ENCODE peak calls at places on chromosome 6, in four cellular contexts. One of them, this sample, is unnamed.

GRCh38 chr6:3325210-3325609 is 66.5 kb downstream of the PSMG4 start:
- DNase-seq in BE2C: no peak
- DNase-seq in CD8-positive, alpha-beta T cell: no peak
- DNase-seq in pancreas: no peak
- DNase-seq in this sample: peak; percentile 59

GRCh38 chr6:157293780-157294179 is 29.5 kb downstream of the TMEM242 start:
- DNase-seq in BE2C: no peak
- DNase-seq in CD8-positive, alpha-beta T cell: no peak
- DNase-seq in pancreas: no peak
- DNase-seq in this sample: no peak

GRCh38 chr6:36126553-36127458 is 3.5 kb upstream of the MAPK13 start:
- DNase-seq in BE2C: no peak
- DNase-seq in CD8-positive, alpha-beta T cell: no peak
- DNase-seq in pancreas: no peak
- DNase-seq in this sample: peak; percentile 23

GRCh38 chr6:90859612-90860011 is 272.7 kb upstream of the MAP3K7 start:
- DNase-seq in BE2C: peak; percentile 23
- DNase-seq in CD8-positive, alpha-beta T cell: no peak
- DNase-seq in pancreas: no peak
- DNase-seq in this sample: no peak

GRCh38 chr6:169890901-169891300 is 139.5 kb downstream of the ERMARD start:
- DNase-seq in BE2C: no peak
- DNase-seq in CD8-positive, alpha-beta T cell: no peak
- DNase-seq in pancreas: no peak
- DNase-seq in this sample: no peak

GRCh38 chr6:169396554-169397163 is 143.0 kb upstream of the THBS2 start:
- DNase-seq in BE2C: no peak
- DNase-seq in CD8-positive, alpha-beta T cell: no peak
- DNase-seq in pancreas: no peak
- DNase-seq in this sample: no peak

GRCh38 chr6:139114741-139115140 is 20.1 kb upstream of the HECA start:
- DNase-seq in BE2C: no peak
- DNase-seq in CD8-positive, alpha-beta T cell: no peak
- DNase-seq in pancreas: no peak
- DNase-seq in this sample: no peak

GRCh38 chr6:33894438-33894837 is 90.6 kb upstream of the MLN start:
- DNase-seq in BE2C: no peak
- DNase-seq in CD8-positive, alpha-beta T cell: no peak
- DNase-seq in pancreas: no peak
- DNase-seq in this sample: no peak

GRCh38 chr6:95515975-95516374 is 61.4 kb upstream of the MANEA start:
- DNase-seq in BE2C: no peak
- DNase-seq in CD8-positive, alpha-beta T cell: no peak
- DNase-seq in pancreas: no peak
- DNase-seq in this sample: no peak

GRCh38 chr6:150705392-150705791 is 105.7 kb downstream of the PLEKHG1 start:
- DNase-seq in BE2C: no peak
- DNase-seq in CD8-positive, alpha-beta T cell: no peak
- DNase-seq in pancreas: no peak
- DNase-seq in this sample: no peak

GRCh38 chr6:33154349-33154748 is 37.9 kb downstream of the COL11A2 start:
- DNase-seq in BE2C: no peak
- DNase-seq in CD8-positive, alpha-beta T cell: no peak
- DNase-seq in pancreas: no peak
- DNase-seq in this sample: no peak

GRCh38 chr6:111258615-111259088 is 171.3 kb downstream of the SLC16A10 start:
- DNase-seq in BE2C: no peak
- DNase-seq in CD8-positive, alpha-beta T cell: no peak
- DNase-seq in pancreas: no peak
- DNase-seq in this sample: no peak

GRCh38 chr6:111259089-111259831 is 172.0 kb downstream of the SLC16A10 start:
- DNase-seq in BE2C: peak; percentile 98
- DNase-seq in CD8-positive, alpha-beta T cell: peak; percentile 98
- DNase-seq in pancreas: peak; percentile 99
- DNase-seq in this sample: peak; percentile 99

GRCh38 chr6:111254779-111255166 is 167.5 kb downstream of the SLC16A10 start:
- DNase-seq in BE2C: no peak
- DNase-seq in CD8-positive, alpha-beta T cell: no peak
- DNase-seq in pancreas: no peak
- DNase-seq in this sample: no peak

GRCh38 chr6:111253999-111254778 is 166.9 kb downstream of the SLC16A10 start:
- DNase-seq in BE2C: no peak
- DNase-seq in CD8-positive, alpha-beta T cell: no peak
- DNase-seq in pancreas: no peak
- DNase-seq in this sample: no peak

GRCh38 chr6:111256646-111257045 is 169.3 kb downstream of the SLC16A10 start:
- DNase-seq in BE2C: no peak
- DNase-seq in CD8-positive, alpha-beta T cell: no peak
- DNase-seq in pancreas: no peak
- DNase-seq in this sample: no peak
- TF ChIP-seq CTCF in BE2C: peak; percentile 35
- TF ChIP-seq CTCF in CD8-positive, alpha-beta T cell: no peak
- TF ChIP-seq CTCF in pancreas: no peak
- TF ChIP-seq CTCF in this sample: peak; percentile 13

DNA sequence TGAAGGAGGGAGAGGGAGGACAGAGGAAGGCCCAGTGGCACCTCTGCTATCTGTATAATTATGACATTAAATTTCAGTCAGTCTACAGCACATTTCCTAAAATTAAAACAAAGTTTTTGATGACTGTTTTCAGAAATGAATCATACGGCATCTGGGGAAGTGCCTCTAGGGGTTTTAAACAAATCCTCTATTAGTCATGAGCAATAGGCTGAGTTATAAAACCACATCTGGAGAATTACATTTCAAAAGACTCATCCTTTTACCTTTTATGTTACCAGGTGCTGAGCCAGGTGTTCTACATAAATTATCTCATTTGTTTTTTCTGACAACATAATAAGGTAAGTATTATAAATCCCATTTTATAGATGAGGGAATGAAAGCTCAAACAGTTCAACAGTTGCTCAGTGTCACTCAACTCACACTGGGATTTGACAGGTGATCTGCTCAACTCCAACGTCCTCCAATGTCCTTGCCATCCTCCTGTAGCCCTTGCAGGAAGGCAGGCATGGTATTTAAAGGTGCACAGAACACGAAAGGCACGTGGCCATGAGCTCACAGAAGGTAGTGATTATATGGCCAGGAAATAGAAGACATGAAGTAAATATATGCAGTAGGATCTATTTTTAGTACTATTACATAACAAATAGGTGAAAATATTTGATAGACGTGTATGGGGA is 184.2 kb upstream of the MAN1A1 start:
- DNase-seq in BE2C: no peak
- DNase-seq in CD8-positive, alpha-beta T cell: no peak
- DNase-seq in pancreas: no peak
- DNase-seq in this sample: peak; percentile 63
- H3K4me3 ChIP-seq in BE2C: no peak overlapping the region
- H3K4me3 ChIP-seq in CD8-positive, alpha-beta T cell: no peak overlapping the region
- H3K4me3 ChIP-seq in pancreas: no peak overlapping the region
- H3K4me3 ChIP-seq in this sample: no peak overlapping the region

DNA sequence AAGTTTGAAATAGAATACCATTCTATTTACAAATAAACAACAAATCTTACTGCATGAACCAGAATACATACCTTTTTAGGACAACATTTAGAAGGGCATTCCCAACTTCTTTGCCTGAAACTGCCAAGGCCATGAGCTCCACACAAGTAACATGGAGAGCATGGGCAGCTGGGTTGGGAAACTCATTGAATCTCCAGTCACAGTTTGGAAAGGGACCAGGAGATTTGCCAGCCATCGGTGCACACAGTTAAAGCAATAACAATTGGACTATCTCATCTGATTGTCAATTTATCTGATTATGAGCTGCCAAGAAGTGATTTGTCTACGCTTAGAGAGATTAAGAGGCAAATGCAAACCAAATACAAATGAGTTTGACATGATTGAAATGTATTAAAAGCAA is 19.9 kb downstream of the ARG1 start:
- DNase-seq in BE2C: no peak
- DNase-seq in CD8-positive, alpha-beta T cell: no peak
- DNase-seq in pancreas: no peak
- DNase-seq in this sample: no peak
- TF ChIP-seq CTCF in BE2C: no peak
- TF ChIP-seq CTCF in CD8-positive, alpha-beta T cell: no peak
- TF ChIP-seq CTCF in pancreas: no peak
- TF ChIP-seq CTCF in this sample: no peak

GRCh38 chr6:106272289-106272688 is 53.3 kb downstream of the ATG5 start:
- DNase-seq in BE2C: no peak
- DNase-seq in CD8-positive, alpha-beta T cell: no peak
- DNase-seq in pancreas: no peak
- DNase-seq in this sample: no peak

GRCh38 chr6:106275692-106276091 is 49.9 kb downstream of the ATG5 start:
- DNase-seq in BE2C: no peak
- DNase-seq in CD8-positive, alpha-beta T cell: no peak
- DNase-seq in pancreas: no peak
- DNase-seq in this sample: peak; percentile 90

DNA sequence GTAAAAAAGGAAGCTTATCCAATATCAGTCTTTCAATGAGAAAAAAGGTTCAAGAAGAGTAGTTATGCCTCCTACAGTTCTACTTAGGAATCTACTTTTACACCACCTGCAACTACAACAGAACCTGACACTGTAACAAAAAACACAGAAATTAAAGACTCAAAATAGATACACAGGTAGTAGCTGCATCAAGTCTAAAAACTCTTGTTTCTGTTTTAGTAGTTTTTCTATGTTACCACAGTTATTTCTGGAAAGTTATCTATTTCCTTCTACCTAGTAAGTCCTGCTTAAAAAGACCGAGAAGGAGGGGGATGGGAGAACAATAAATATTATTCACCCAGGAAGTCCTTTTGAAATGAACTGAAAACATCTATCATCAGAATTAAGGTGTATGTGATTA is 52.5 kb downstream of the ATG5 start:
- DNase-seq in BE2C: no peak
- DNase-seq in CD8-positive, alpha-beta T cell: no peak
- DNase-seq in pancreas: no peak
- DNase-seq in this sample: no peak
- H3K4me3 ChIP-seq in BE2C: no peak overlapping the region
- H3K4me3 ChIP-seq in CD8-positive, alpha-beta T cell: no peak overlapping the region
- H3K4me3 ChIP-seq in pancreas: no peak overlapping the region
- H3K4me3 ChIP-seq in this sample: no peak overlapping the region